ENCODE peak calls at places on chromosomes 11 and 22, in six cellular contexts. One of them, this sample, is unnamed.

GRCh38 chr11:65502852-65503603 is 4.2 kb downstream of the MALAT1 start:
- DNase-seq in vagina: no peak
- DNase-seq in stomach: no peak
- DNase-seq in SK-N-SH: no peak
- DNase-seq in HCT116: no peak
- DNase-seq in HepG2: no peak
- DNase-seq in this sample: no peak

GRCh38 chr11:109940816-109941215 is 152.4 kb upstream of the ZC3H12C start:
- DNase-seq in SK-N-SH: no peak
- DNase-seq in vagina: no peak
- DNase-seq in HCT116: peak
- DNase-seq in HepG2: no peak
- DNase-seq in stomach: no peak
- DNase-seq in this sample: no peak

GRCh38 chr11:44445500-44446340 is 119.7 kb upstream of the CD82 start:
- DNase-seq in vagina: no peak
- DNase-seq in stomach: peak
- DNase-seq in SK-N-SH: no peak
- DNase-seq in HCT116: no peak
- DNase-seq in HepG2: no peak
- DNase-seq in this sample: no peak

GRCh38 chr11:66002648-66003225 is 434 bp downstream of the BANF1 start:
- DNase-seq in stomach: peak
- DNase-seq in SK-N-SH: no peak
- DNase-seq in vagina: peak
- DNase-seq in HCT116: no peak
- DNase-seq in HepG2: peak
- DNase-seq in this sample: peak

GRCh38 chr11:133988686-133989410 is 32.1 kb upstream of the IGSF9B start:
- DNase-seq in vagina: no peak
- DNase-seq in HCT116: no peak
- DNase-seq in stomach: no peak
- DNase-seq in SK-N-SH: no peak
- DNase-seq in HepG2: no peak
- DNase-seq in this sample: no peak

GRCh38 chr22:37971475-37972434 is 12.6 kb downstream of the SOX10 start:
- DNase-seq in stomach: no peak
- DNase-seq in SK-N-SH: no peak
- DNase-seq in HepG2: no peak
- DNase-seq in HCT116: no peak
- DNase-seq in vagina: no peak
- DNase-seq in this sample: no peak

GRCh38 chr11:112963368-112963955 is 2.2 kb downstream of the NCAM1 start:
- DNase-seq in stomach: no peak
- DNase-seq in HCT116: no peak
- DNase-seq in vagina: no peak
- DNase-seq in SK-N-SH: peak
- DNase-seq in HepG2: no peak
- DNase-seq in this sample: no peak

GRCh38 chr11:86435711-86436110 is 61.0 kb downstream of the CCDC81 start:
- DNase-seq in HepG2: no peak
- DNase-seq in SK-N-SH: no peak
- DNase-seq in vagina: no peak
- DNase-seq in HCT116: no peak
- DNase-seq in stomach: no peak
- DNase-seq in this sample: no peak

GRCh38 chr22:49007013-49007653 is 820.5 kb downstream of the BRD1 start:
- DNase-seq in HepG2: no peak
- DNase-seq in stomach: peak
- DNase-seq in SK-N-SH: peak
- DNase-seq in HCT116: no peak
- DNase-seq in vagina: peak
- DNase-seq in this sample: no peak

GRCh38 chr22:38429460-38430128 is 25.4 kb downstream of the KCNJ4 start:
- DNase-seq in HCT116: no peak
- DNase-seq in SK-N-SH: no peak
- DNase-seq in stomach: no peak
- DNase-seq in HepG2: no peak
- DNase-seq in vagina: no peak
- DNase-seq in this sample: no peak

GRCh38 chr22:32791056-32791455 is 10.4 kb upstream of the TIMP3 start:
- DNase-seq in vagina: no peak
- DNase-seq in SK-N-SH: no peak
- DNase-seq in stomach: no peak
- DNase-seq in HCT116: no peak
- DNase-seq in HepG2: no peak
- DNase-seq in this sample: no peak

GRCh38 chr11:36469063-36469462 is 41.0 kb downstream of the TRAF6 start:
- DNase-seq in SK-N-SH: no peak
- DNase-seq in HepG2: no peak
- DNase-seq in stomach: no peak
- DNase-seq in HCT116: no peak
- DNase-seq in vagina: no peak
- DNase-seq in this sample: no peak

GRCh38 chr22:41003041-41003440 is 51.9 kb downstream of the RBX1 start:
- DNase-seq in SK-N-SH: no peak
- DNase-seq in HepG2: peak
- DNase-seq in stomach: peak
- DNase-seq in HCT116: no peak
- DNase-seq in vagina: no peak
- DNase-seq in this sample: no peak

GRCh38 chr22:37487559-37487958 is 1.4 kb upstream of the MFNG start:
- DNase-seq in HepG2: no peak
- DNase-seq in stomach: no peak
- DNase-seq in HCT116: no peak
- DNase-seq in vagina: no peak
- DNase-seq in SK-N-SH: no peak
- DNase-seq in this sample: no peak

GRCh38 chr22:43116932-43117331 is 6.4 kb downstream of the BIK start:
- DNase-seq in stomach: no peak
- DNase-seq in HCT116: no peak
- DNase-seq in vagina: no peak
- DNase-seq in HepG2: no peak
- DNase-seq in SK-N-SH: no peak
- DNase-seq in this sample: no peak

GRCh38 chr11:34948721-34949120 is 32.3 kb downstream of the PDHX start:
- DNase-seq in HCT116: no peak
- DNase-seq in HepG2: no peak
- DNase-seq in vagina: no peak
- DNase-seq in SK-N-SH: no peak
- DNase-seq in stomach: no peak
- DNase-seq in this sample: no peak
- TF ChIP-seq POLR2AphosphoS5 in HCT116: no peak
- TF ChIP-seq POLR2AphosphoS5 in HepG2: no peak
- TF ChIP-seq POLR2AphosphoS5 in vagina: no peak
- TF ChIP-seq POLR2AphosphoS5 in SK-N-SH: no peak
- TF ChIP-seq POLR2AphosphoS5 in stomach: no peak
- TF ChIP-seq POLR2AphosphoS5 in this sample: no peak

GRCh38 chr11:33999393-33999792 is 52.1 kb upstream of the CAPRIN1 start:
- DNase-seq in vagina: no peak
- DNase-seq in HepG2: no peak
- DNase-seq in SK-N-SH: no peak
- DNase-seq in stomach: no peak
- DNase-seq in HCT116: no peak
- DNase-seq in this sample: no peak

GRCh38 chr11:34004226-34004625 is 47.3 kb upstream of the CAPRIN1 start:
- DNase-seq in stomach: no peak
- DNase-seq in HCT116: no peak
- DNase-seq in HepG2: no peak
- DNase-seq in vagina: no peak
- DNase-seq in SK-N-SH: no peak
- DNase-seq in this sample: no peak

GRCh38 chr11:33996498-33997454 is 54.8 kb upstream of the CAPRIN1 start:
- DNase-seq in HepG2: peak
- DNase-seq in stomach: peak
- DNase-seq in vagina: no peak
- DNase-seq in SK-N-SH: peak
- DNase-seq in HCT116: peak
- DNase-seq in this sample: peak

GRCh38 chr11:33997473-33998347 is 53.8 kb upstream of the CAPRIN1 start:
- DNase-seq in HCT116: no peak
- DNase-seq in SK-N-SH: peak
- DNase-seq in HepG2: no peak
- DNase-seq in stomach: no peak
- DNase-seq in vagina: no peak
- DNase-seq in this sample: no peak

DNA sequence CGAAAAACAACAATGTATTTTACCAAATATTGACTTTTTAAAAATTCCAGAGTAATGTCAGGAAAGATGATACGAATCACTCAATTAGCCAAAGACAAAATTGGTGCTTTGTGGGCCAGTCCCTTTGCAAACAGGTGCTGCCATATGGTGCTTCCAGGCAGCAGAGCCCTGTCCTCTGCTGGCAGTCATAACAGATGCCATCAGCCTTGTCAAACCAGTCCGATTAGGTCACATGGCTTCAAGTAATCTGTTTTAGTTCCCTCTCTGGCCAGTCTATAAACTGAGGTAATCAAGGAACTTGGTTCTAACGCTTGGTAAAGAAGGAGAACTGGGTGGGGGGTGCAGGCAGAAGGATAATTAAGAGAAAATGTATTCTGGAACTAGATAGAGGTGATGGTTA is 49.1 kb upstream of the CAPRIN1 start:
- DNase-seq in stomach: peak
- DNase-seq in HCT116: no peak
- DNase-seq in HepG2: no peak
- DNase-seq in SK-N-SH: no peak
- DNase-seq in vagina: no peak
- DNase-seq in this sample: peak
- TF ChIP-seq POLR2AphosphoS5 in stomach: no peak
- TF ChIP-seq POLR2AphosphoS5 in HCT116: no peak
- TF ChIP-seq POLR2AphosphoS5 in HepG2: no peak
- TF ChIP-seq POLR2AphosphoS5 in SK-N-SH: no peak
- TF ChIP-seq POLR2AphosphoS5 in vagina: peak
- TF ChIP-seq POLR2AphosphoS5 in this sample: peak

GRCh38 chr11:63800921-63801320 is 12.3 kb upstream of the SPINDOC start:
- DNase-seq in vagina: no peak
- DNase-seq in stomach: no peak
- DNase-seq in HepG2: no peak
- DNase-seq in SK-N-SH: no peak
- DNase-seq in HCT116: no peak
- DNase-seq in this sample: no peak

GRCh38 chr11:63805844-63806415 is 7.3 kb upstream of the SPINDOC start:
- DNase-seq in vagina: no peak
- DNase-seq in stomach: no peak
- DNase-seq in HCT116: no peak
- DNase-seq in SK-N-SH: no peak
- DNase-seq in HepG2: no peak
- DNase-seq in this sample: no peak

GRCh38 chr11:63804259-63804658 is 9.0 kb upstream of the SPINDOC start:
- DNase-seq in HepG2: no peak
- DNase-seq in vagina: no peak
- DNase-seq in SK-N-SH: no peak
- DNase-seq in HCT116: peak
- DNase-seq in stomach: peak
- DNase-seq in this sample: peak

GRCh38 chr11:63802637-63803414 is 10.4 kb upstream of the SPINDOC start:
- DNase-seq in HCT116: peak
- DNase-seq in stomach: no peak
- DNase-seq in SK-N-SH: no peak
- DNase-seq in HepG2: no peak
- DNase-seq in vagina: no peak
- DNase-seq in this sample: no peak
- TF ChIP-seq POLR2AphosphoS5 in HCT116: peak
- TF ChIP-seq POLR2AphosphoS5 in stomach: no peak
- TF ChIP-seq POLR2AphosphoS5 in SK-N-SH: no peak
- TF ChIP-seq POLR2AphosphoS5 in HepG2: no peak
- TF ChIP-seq POLR2AphosphoS5 in vagina: peak
- TF ChIP-seq POLR2AphosphoS5 in this sample: no peak

DNA sequence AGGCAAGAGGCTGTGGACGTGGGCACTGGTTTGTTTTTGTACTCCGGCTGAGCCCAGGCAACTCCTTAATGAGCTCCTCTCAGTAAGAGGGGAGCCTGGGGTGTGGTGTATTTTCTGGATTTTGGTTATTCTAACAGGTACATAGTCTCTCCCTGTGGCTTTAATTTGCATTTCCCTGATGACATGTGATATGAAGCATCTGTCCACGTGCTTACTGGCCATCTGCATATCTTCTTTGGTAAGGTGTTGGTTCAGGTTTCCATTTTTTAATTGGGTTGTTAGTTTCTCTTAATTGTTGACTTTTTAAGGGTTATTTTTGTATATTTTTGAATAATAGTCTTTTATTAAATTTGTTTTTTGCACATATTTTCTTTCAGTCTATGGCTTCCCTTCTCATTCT is 30.8 kb upstream of the SNX19 start:
- DNase-seq in vagina: no peak
- DNase-seq in stomach: no peak
- DNase-seq in HCT116: no peak
- DNase-seq in SK-N-SH: no peak
- DNase-seq in HepG2: no peak
- DNase-seq in this sample: no peak
- TF ChIP-seq POLR2AphosphoS5 in vagina: no peak
- TF ChIP-seq POLR2AphosphoS5 in stomach: no peak
- TF ChIP-seq POLR2AphosphoS5 in HCT116: no peak
- TF ChIP-seq POLR2AphosphoS5 in SK-N-SH: no peak
- TF ChIP-seq POLR2AphosphoS5 in HepG2: no peak
- TF ChIP-seq POLR2AphosphoS5 in this sample: no peak

DNA sequence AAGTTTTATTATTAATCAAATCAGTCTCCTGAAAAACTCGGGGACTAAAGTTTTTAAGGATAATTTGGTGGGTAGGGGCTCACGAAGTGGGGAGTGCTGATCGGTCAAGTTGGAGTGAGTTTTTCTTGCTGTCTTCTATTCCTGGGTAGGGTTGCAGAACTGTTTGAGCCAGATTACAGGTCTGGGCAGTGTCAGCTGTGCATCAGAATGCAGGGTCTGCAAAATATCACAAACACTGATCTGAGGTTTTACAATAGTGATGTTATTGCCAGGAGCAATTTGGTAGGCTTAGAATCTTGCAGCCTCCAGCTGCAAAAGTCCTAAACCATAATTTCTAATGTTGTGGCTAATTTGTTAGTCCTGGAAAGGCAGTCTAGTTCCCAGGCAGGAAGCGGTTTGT is 39.6 kb upstream of the CALCA start:
- DNase-seq in stomach: no peak
- DNase-seq in SK-N-SH: no peak
- DNase-seq in HCT116: no peak
- DNase-seq in HepG2: no peak
- DNase-seq in vagina: no peak
- DNase-seq in this sample: no peak
- TF ChIP-seq POLR2AphosphoS5 in stomach: no peak
- TF ChIP-seq POLR2AphosphoS5 in SK-N-SH: no peak
- TF ChIP-seq POLR2AphosphoS5 in HCT116: no peak
- TF ChIP-seq POLR2AphosphoS5 in HepG2: no peak
- TF ChIP-seq POLR2AphosphoS5 in vagina: no peak
- TF ChIP-seq POLR2AphosphoS5 in this sample: no peak

GRCh38 chr11:123159146-123159857 is 35.7 kb downstream of the CLMP start:
- DNase-seq in HepG2: no peak
- DNase-seq in SK-N-SH: no peak
- DNase-seq in stomach: no peak
- DNase-seq in HCT116: no peak
- DNase-seq in vagina: no peak
- DNase-seq in this sample: no peak
- TF ChIP-seq POLR2AphosphoS5 in HepG2: no peak
- TF ChIP-seq POLR2AphosphoS5 in SK-N-SH: no peak
- TF ChIP-seq POLR2AphosphoS5 in stomach: peak
- TF ChIP-seq POLR2AphosphoS5 in HCT116: no peak
- TF ChIP-seq POLR2AphosphoS5 in vagina: no peak
- TF ChIP-seq POLR2AphosphoS5 in this sample: no peak